ENCODE peak calls at places on chromosomes 7 and 10, in seven cellular contexts. H is HTR-8/SVneo; A is activated naive CD4-positive, alpha-beta T cell treated with Interleukin-2 at 50 U/mL for 16 hours; D is iris pigment epithelial cell; Z is coronary artery; E is ecto neural progenitor cell; O is left ventricle myocardium superior. W is an unnamed sample.

GRCh38 chr10:86868353-86868752 is 89.1 kb downstream of the MMRN2 start:
- DNase-seq in H (no peak), A (no peak), D (peak), Z (no peak), E (peak), O (no peak), W (no peak)

GRCh38 chr7:45136106-45137060 is 21.2 kb upstream of the RAMP3 start:
- DNase-seq in H (peak), A (peak), D (peak), Z (no peak), E (peak), O (no peak), W (peak)

GRCh38 chr7:2258661-2259365 is 16.8 kb downstream of the NUDT1 start:
- DNase-seq in H (no peak), A (no peak), D (no peak), Z (no peak), E (peak), O (no peak), W (peak)

GRCh38 chr10:123552760-123553554 is 113.2 kb upstream of the GPR26 start:
- DNase-seq in H (no peak), A (no peak), D (no peak), Z (peak), E (no peak), O (no peak), W (peak)

GRCh38 chr7:43138710-43139601 is 26.5 kb downstream of the HECW1 start:
- DNase-seq in H (no peak), A (no peak), D (peak), Z (no peak), E (no peak), O (no peak), W (no peak)

GRCh38 chr7:42170724-42171123 is 66.3 kb downstream of the GLI3 start:
- DNase-seq in H (no peak), A (no peak), D (peak), Z (no peak), E (no peak), O (no peak), W (no peak)

GRCh38 chr10:78082636-78083035 is 49.0 kb downstream of the RPS24 start:
- DNase-seq in H (no peak), A (no peak), D (no peak), Z (no peak), E (peak), O (no peak), W (no peak)

GRCh38 chr7:134701272-134701671 is 54.6 kb downstream of the BPGM start:
- DNase-seq in H (peak), A (no peak), D (peak), Z (no peak), E (no peak), O (no peak), W (no peak)

GRCh38 chr10:107733731-107734130 is 569.2 kb upstream of the SORCS1 start:
- DNase-seq in H (no peak), A (no peak), D (no peak), Z (no peak), E (no peak), O (no peak), W (no peak)

GRCh38 chr7:7321681-7322080 is 139.3 kb downstream of the C1GALT1 start:
- DNase-seq in H (no peak), A (no peak), D (no peak), Z (no peak), E (no peak), O (no peak), W (peak)

GRCh38 chr7:17444673-17445072 is 146.2 kb downstream of the AHR start:
- DNase-seq in H (no peak), A (no peak), D (peak), Z (no peak), E (no peak), O (no peak), W (no peak)

GRCh38 chr7:140035400-140036223 is 27.1 kb downstream of the PARP12 start:
- DNase-seq in H (no peak), A (no peak), D (peak), Z (no peak), E (no peak), O (no peak), W (no peak)

GRCh38 chr10:102247724-102248123 is 2.4 kb downstream of the GBF1 start:
- DNase-seq in H (no peak), A (no peak), D (no peak), Z (no peak), E (no peak), O (no peak), W (no peak)

GRCh38 chr7:26117142-26117807 is 34.7 kb upstream of the NFE2L3 start:
- DNase-seq in H (peak), A (no peak), D (no peak), Z (no peak), E (no peak), O (no peak), W (no peak)

GRCh38 chr7:147300293-147300692 is 1183.7 kb downstream of the CNTNAP2 start:
- DNase-seq in H (no peak), A (no peak), D (no peak), Z (no peak), E (no peak), O (no peak), W (no peak)

GRCh38 chr7:386385-386784 is 96.4 kb downstream of the FOXL3 start:
- DNase-seq in H (no peak), A (no peak), D (no peak), Z (no peak), E (no peak), O (no peak), W (no peak)

GRCh38 chr10:110059965-110060364 is 52.2 kb downstream of the ADD3 start:
- DNase-seq in H (no peak), A (no peak), D (no peak), Z (no peak), E (no peak), O (no peak), W (no peak)

GRCh38 chr7:140036224-140036651 is 26.5 kb downstream of the PARP12 start:
- DNase-seq in H (no peak), A (peak), D (no peak), Z (no peak), E (no peak), O (no peak), W (peak)

GRCh38 chr10:43055217-43055616 is 21.7 kb upstream of the RET start:
- DNase-seq in H (no peak), A (no peak), D (no peak), Z (no peak), E (no peak), O (no peak), W (no peak)

GRCh38 chr7:130444230-130444629 is 3.4 kb upstream of the CEP41 start:
- DNase-seq in H (no peak), A (no peak), D (peak), Z (no peak), E (no peak), O (no peak), W (no peak)

GRCh38 chr7:105853931-105854419 is 22.4 kb downstream of the ATXN7L1 start:
- DNase-seq in H (no peak), A (no peak), D (no peak), Z (no peak), E (no peak), O (no peak), W (no peak)

GRCh38 chr10:87511526-87511925 is 6.8 kb downstream of the MINPP1 start:
- DNase-seq in H (no peak), A (no peak), D (no peak), Z (no peak), E (no peak), O (no peak), W (no peak)

GRCh38 chr10:131310904-131311660 is 439 bp downstream of the TCERG1L start:
- DNase-seq in H (no peak), A (no peak), D (no peak), Z (no peak), E (peak), O (no peak), W (no peak)

GRCh38 chr10:58701398-58702135 is 188.9 kb downstream of the BICC1 start:
- DNase-seq in H (peak), A (no peak), D (peak), Z (no peak), E (no peak), O (no peak), W (no peak)

GRCh38 chr10:48253970-48254657 is 20.4 kb downstream of the FRMPD2 start:
- DNase-seq in H (peak), A (no peak), D (peak), Z (no peak), E (no peak), O (no peak), W (no peak)

GRCh38 chr10:16916496-16916895 is 99.3 kb upstream of the RSU1 start:
- DNase-seq in H (no peak), A (no peak), D (no peak), Z (no peak), E (no peak), O (no peak), W (no peak)

GRCh38 chr10:87973635-87974034 is 110.2 kb downstream of the PTEN start:
- DNase-seq in H (no peak), A (no peak), D (peak), Z (no peak), E (no peak), O (no peak), W (no peak)

GRCh38 chr7:23205861-23206510 is 24.1 kb downstream of the NUP42 start:
- DNase-seq in H (no peak), A (no peak), D (peak), Z (no peak), E (no peak), O (peak), W (no peak)

GRCh38 chr7:158556721-158557440 is 30.7 kb downstream of the PTPRN2 start:
- DNase-seq in H (no peak), A (no peak), D (no peak), Z (no peak), E (no peak), O (no peak), W (no peak)

GRCh38 chr7:3019801-3020200 is 23.9 kb downstream of the CARD11 start:
- DNase-seq in H (no peak), A (no peak), D (no peak), Z (no peak), E (no peak), O (no peak), W (no peak)

GRCh38 chr7:106644999-106645398 is 16.0 kb downstream of the CCDC71L start:
- DNase-seq in H (no peak), A (no peak), D (no peak), Z (no peak), E (no peak), O (no peak), W (no peak)

GRCh38 chr7:5699951-5700384 is 81.5 kb downstream of the RNF216 start:
- DNase-seq in H (no peak), A (peak), D (peak), Z (no peak), E (no peak), O (no peak), W (peak)

GRCh38 chr10:22454634-22455033 is 109.3 kb downstream of the SPAG6 start:
- DNase-seq in H (no peak), A (no peak), D (no peak), Z (no peak), E (no peak), O (no peak), W (no peak)

GRCh38 chr7:100506356-100506930 is 22.7 kb downstream of the NYAP1 start:
- DNase-seq in H (no peak), A (no peak), D (no peak), Z (no peak), E (no peak), O (no peak), W (no peak)